ENCODE peak calls at places on chromosomes 5 and 9, in eight cellular contexts. U is tibial artery; S is astrocyte of the spinal cord; W is H54; P is ACHN; R is activated CD4-positive, alpha-beta T cell treated with anti-CD3 and anti-CD28 coated beads, Interleukin-2, amount 50 U/mL, for 1 hour; B is posterior cingulate gyrus; E is MM.1S. V is an unnamed sample.

GRCh38 chr9:114397848-114398605 is 10.2 kb upstream of the AKNA start:
- DNase-seq in B (peak), P (peak), R (peak), E (peak), W (peak), S (peak), U (peak), V (peak)

GRCh38 chr5:68182534-68182933 is 33.0 kb upstream of the PIK3R1 start:
- DNase-seq in S (no peak), W (no peak), B (no peak), E (no peak), P (no peak), U (no peak), R (no peak), V (no peak)

GRCh38 chr5:107948377-107948776 is 277.6 kb upstream of the EFNA5 start:
- DNase-seq in U (no peak), P (no peak), W (no peak), E (no peak), R (no peak), B (no peak), S (no peak), V (no peak)

GRCh38 chr9:38126730-38127129 is 57.7 kb upstream of the SHB start:
- DNase-seq in B (no peak), U (no peak), W (no peak), P (no peak), R (no peak), S (no peak), E (no peak), V (no peak)

GRCh38 chr5:164672931-164673694 is 1167.7 kb downstream of the MAT2B start:
- DNase-seq in B (no peak), S (peak), W (no peak), U (no peak), R (no peak), E (no peak), P (peak), V (peak)

GRCh38 chr9:129309041-129309430 is 131.0 kb upstream of the IER5L start:
- DNase-seq in E (no peak), S (no peak), W (no peak), P (no peak), R (no peak), U (peak), B (no peak), V (no peak)

GRCh38 chr9:136242908-136243525 is 2.6 kb downstream of the QSOX2 start:
- DNase-seq in E (no peak), B (no peak), S (no peak), W (no peak), P (peak), U (no peak), R (no peak), V (peak)

GRCh38 chr5:169627551-169627950 is 9.5 kb upstream of the DOCK2 start:
- DNase-seq in P (no peak), R (no peak), B (no peak), W (no peak), U (no peak), S (no peak), E (no peak), V (no peak)

GRCh38 chr9:72828281-72828731 is 124.5 kb downstream of the ALDH1A1 start:
- DNase-seq in E (no peak), W (no peak), S (no peak), B (no peak), P (no peak), U (no peak), R (no peak), V (no peak)

GRCh38 chr5:10199700-10200099 is 50.0 kb downstream of the ATPSCKMT start:
- DNase-seq in E (no peak), B (no peak), R (no peak), W (no peak), S (no peak), P (no peak), U (no peak), V (no peak)

GRCh38 chr5:14054965-14055963 is 87.9 kb upstream of the TRIO start:
- DNase-seq in E (no peak), P (no peak), W (no peak), S (peak), B (no peak), U (no peak), R (no peak), V (no peak)

GRCh38 chr5:121962347-121962670 is 534 bp downstream of the SRFBP1 start:
- DNase-seq in U (no peak), S (no peak), E (peak), P (no peak), B (no peak), W (no peak), R (no peak), V (no peak)

GRCh38 chr9:95018099-95018927 is 291.8 kb downstream of the AOPEP start:
- DNase-seq in R (no peak), E (no peak), B (peak), S (peak), W (peak), P (peak), U (no peak), V (no peak)

GRCh38 chr9:3441197-3441816 is 84.5 kb downstream of the RFX3 start:
- DNase-seq in E (peak), S (peak), P (peak), B (peak), R (peak), U (no peak), W (peak), V (peak)

GRCh38 chr5:14581891-14582796 is 552 bp downstream of the OTULINL start:
- DNase-seq in U (peak), B (peak), S (no peak), E (peak), P (peak), W (no peak), R (peak), V (no peak)

GRCh38 chr5:25995209-25995608 is 1043.2 kb downstream of the CDH9 start:
- DNase-seq in E (no peak), B (no peak), W (no peak), S (no peak), R (no peak), U (no peak), P (no peak), V (no peak)

GRCh38 chr9:22208846-22209585 is 199.9 kb upstream of the CDKN2B start:
- DNase-seq in W (no peak), U (no peak), P (peak), S (peak), B (no peak), E (peak), R (no peak), V (peak)

GRCh38 chr9:127903557-127904475 is 4.4 kb upstream of the ST6GALNAC6 start:
- DNase-seq in P (no peak), W (no peak), S (no peak), B (no peak), R (peak), U (peak), E (no peak), V (peak)

GRCh38 chr5:178757410-178757809 is 27.0 kb upstream of the ZNF354A start:
- DNase-seq in U (no peak), P (no peak), E (no peak), S (no peak), R (no peak), W (no peak), B (peak), V (no peak)

GRCh38 chr9:91682806-91683205 is 259.2 kb upstream of the NFIL3 start:
- DNase-seq in P (no peak), E (no peak), S (no peak), W (no peak), U (no peak), R (no peak), B (no peak), V (no peak)

GRCh38 chr9:114694146-114694545 is 12.2 kb upstream of the TEX48 start:
- DNase-seq in B (no peak), P (no peak), S (peak), E (no peak), R (no peak), U (no peak), W (peak), V (no peak)

GRCh38 chr5:172837640-172838039 is 3.6 kb downstream of the ERGIC1 start:
- DNase-seq in R (peak), P (no peak), U (no peak), B (no peak), E (peak), S (no peak), W (no peak), V (peak)

GRCh38 chr9:88060746-88061145 is 77.5 kb downstream of the SPATA31C2 start:
- DNase-seq in R (no peak), P (no peak), W (no peak), U (no peak), S (no peak), E (no peak), B (no peak), V (no peak)

GRCh38 chr5:81750308-81751008 is 439 bp downstream of the SSBP2 start:
- DNase-seq in R (peak), E (peak), S (no peak), B (no peak), P (peak), W (peak), U (no peak), V (no peak)

GRCh38 chr9:97427885-97428284 is 16.0 kb downstream of the TDRD7 start:
- DNase-seq in B (no peak), P (no peak), S (no peak), U (no peak), R (no peak), W (no peak), E (no peak), V (no peak)

GRCh38 chr9:4849364-4849763 is 56.6 kb downstream of the RCL1 start:
- DNase-seq in W (no peak), U (no peak), E (no peak), S (no peak), P (no peak), B (no peak), R (no peak), V (no peak)

GRCh38 chr9:35618854-35619799 is 914 bp upstream of the CD72 start:
- DNase-seq in S (no peak), P (no peak), B (no peak), U (no peak), E (no peak), W (no peak), R (no peak), V (peak)

GRCh38 chr5:95857185-95857945 is 34.8 kb upstream of the GLRX start:
- DNase-seq in U (peak), W (no peak), S (peak), R (no peak), B (no peak), E (no peak), P (no peak), V (no peak)

GRCh38 chr9:99405369-99405768 is 183.3 kb downstream of the SEC61B start:
- DNase-seq in P (no peak), E (no peak), S (no peak), W (no peak), B (no peak), U (no peak), R (no peak), V (no peak)

GRCh38 chr9:1267141-1267570 is 217.0 kb downstream of the DMRT2 start:
- DNase-seq in E (no peak), P (no peak), R (no peak), S (no peak), B (no peak), U (no peak), W (no peak), V (no peak)

GRCh38 chr5:96567188-96567587 is 95.0 kb upstream of the CAST start:
- DNase-seq in R (no peak), E (no peak), U (no peak), P (no peak), S (peak), W (no peak), B (no peak), V (no peak)

GRCh38 chr9:98295824-98296223 is 40.4 kb upstream of the TBC1D2 start:
- DNase-seq in P (no peak), S (no peak), B (no peak), E (no peak), R (no peak), W (no peak), U (no peak), V (no peak)

GRCh38 chr5:61330341-61330878 is 1.6 kb upstream of the ZSWIM6 start:
- DNase-seq in U (no peak), S (peak), R (no peak), E (no peak), B (peak), P (peak), W (peak), V (no peak)

V was measured in NAMALWA.